ENCODE peak calls at places on chromosomes 11 and 22, in ten cellular contexts. One of them, this sample, is unnamed.

GRCh38 chr11:69111578-69112247 is 44.0 kb upstream of the SMIM38 start:
- DNase-seq in ovary: no peak
- DNase-seq in uterus: no peak
- DNase-seq in stomach: no peak
- DNase-seq in PC-3: no peak
- DNase-seq in prostate gland: no peak
- DNase-seq in cardiac fibroblast: no peak
- DNase-seq in spleen: no peak
- DNase-seq in HepG2: no peak
- DNase-seq in WERI-Rb-1: no peak
- DNase-seq in this sample: no peak

GRCh38 chr22:29074276-29074625 is 1.4 kb downstream of the KREMEN1 start:
- DNase-seq in ovary: no peak
- DNase-seq in uterus: no peak
- DNase-seq in stomach: no peak
- DNase-seq in PC-3: no peak
- DNase-seq in prostate gland: no peak
- DNase-seq in cardiac fibroblast: no peak
- DNase-seq in spleen: no peak
- DNase-seq in HepG2: no peak
- DNase-seq in WERI-Rb-1: no peak
- DNase-seq in this sample: no peak

GRCh38 chr11:96943970-96944369 is 554.2 kb downstream of the JRKL start:
- DNase-seq in ovary: no peak
- DNase-seq in uterus: no peak
- DNase-seq in stomach: no peak
- DNase-seq in PC-3: peak; percentile 25
- DNase-seq in prostate gland: no peak
- DNase-seq in cardiac fibroblast: no peak
- DNase-seq in spleen: no peak
- DNase-seq in HepG2: no peak
- DNase-seq in WERI-Rb-1: no peak
- DNase-seq in this sample: no peak

GRCh38 chr11:117045196-117045595 is 53.0 kb downstream of the SIK3 start:
- DNase-seq in ovary: no peak
- DNase-seq in uterus: no peak
- DNase-seq in stomach: no peak
- DNase-seq in PC-3: peak; percentile 49
- DNase-seq in prostate gland: no peak
- DNase-seq in cardiac fibroblast: peak; percentile 46
- DNase-seq in spleen: no peak
- DNase-seq in HepG2: no peak
- DNase-seq in WERI-Rb-1: peak; percentile 53
- DNase-seq in this sample: no peak

GRCh38 chr11:44983786-44984185 is 33.1 kb upstream of the TP53I11 start:
- DNase-seq in ovary: no peak
- DNase-seq in uterus: no peak
- DNase-seq in stomach: peak; percentile 18
- DNase-seq in PC-3: no peak
- DNase-seq in prostate gland: no peak
- DNase-seq in cardiac fibroblast: no peak
- DNase-seq in spleen: peak; percentile 65
- DNase-seq in HepG2: no peak
- DNase-seq in WERI-Rb-1: no peak
- DNase-seq in this sample: no peak

GRCh38 chr11:126437731-126438130 is 82.2 kb downstream of the ST3GAL4 start:
- DNase-seq in ovary: no peak
- DNase-seq in uterus: no peak
- DNase-seq in stomach: no peak
- DNase-seq in PC-3: no peak
- DNase-seq in prostate gland: no peak
- DNase-seq in cardiac fibroblast: no peak
- DNase-seq in spleen: no peak
- DNase-seq in HepG2: no peak
- DNase-seq in WERI-Rb-1: no peak
- DNase-seq in this sample: no peak

GRCh38 chr22:41048791-41049717 is 43.3 kb upstream of the EP300 start:
- DNase-seq in ovary: peak; percentile 73
- DNase-seq in uterus: peak; percentile 75
- DNase-seq in stomach: peak; percentile 34
- DNase-seq in PC-3: no peak
- DNase-seq in prostate gland: peak; percentile 36
- DNase-seq in cardiac fibroblast: peak; percentile 87
- DNase-seq in spleen: peak; percentile 76
- DNase-seq in HepG2: peak; percentile 61
- DNase-seq in WERI-Rb-1: peak; percentile 95
- DNase-seq in this sample: peak; percentile 28

GRCh38 chr11:78532991-78533861 is 41.4 kb downstream of the NARS2 start:
- DNase-seq in ovary: no peak
- DNase-seq in uterus: no peak
- DNase-seq in stomach: no peak
- DNase-seq in PC-3: no peak
- DNase-seq in prostate gland: no peak
- DNase-seq in cardiac fibroblast: no peak
- DNase-seq in spleen: no peak
- DNase-seq in HepG2: no peak
- DNase-seq in WERI-Rb-1: no peak
- DNase-seq in this sample: no peak

GRCh38 chr11:11988862-11989261 is 19.6 kb downstream of the DKK3 start:
- DNase-seq in ovary: no peak
- DNase-seq in uterus: no peak
- DNase-seq in stomach: no peak
- DNase-seq in PC-3: no peak
- DNase-seq in prostate gland: no peak
- DNase-seq in cardiac fibroblast: no peak
- DNase-seq in spleen: no peak
- DNase-seq in HepG2: peak; percentile 11
- DNase-seq in WERI-Rb-1: no peak
- DNase-seq in this sample: no peak

GRCh38 chr11:117218133-117218915 is 13.5 kb downstream of the PCSK7 start:
- DNase-seq in ovary: peak; percentile 65
- DNase-seq in uterus: peak; percentile 85
- DNase-seq in stomach: no peak
- DNase-seq in PC-3: no peak
- DNase-seq in prostate gland: no peak
- DNase-seq in cardiac fibroblast: peak; percentile 91
- DNase-seq in spleen: peak; percentile 56
- DNase-seq in HepG2: no peak
- DNase-seq in WERI-Rb-1: no peak
- DNase-seq in this sample: no peak

GRCh38 chr22:48089601-48090331 is 1327.3 kb downstream of the TBC1D22A start:
- DNase-seq in ovary: peak; percentile 68
- DNase-seq in uterus: peak; percentile 86
- DNase-seq in stomach: no peak
- DNase-seq in PC-3: peak; percentile 18
- DNase-seq in prostate gland: peak; percentile 68
- DNase-seq in cardiac fibroblast: peak; percentile 5
- DNase-seq in spleen: peak; percentile 79
- DNase-seq in HepG2: no peak
- DNase-seq in WERI-Rb-1: no peak
- DNase-seq in this sample: peak; percentile 7

GRCh38 chr11:28963189-28963588 is 855.0 kb downstream of the METTL15 start:
- DNase-seq in ovary: no peak
- DNase-seq in uterus: no peak
- DNase-seq in stomach: no peak
- DNase-seq in PC-3: peak; percentile 37
- DNase-seq in prostate gland: no peak
- DNase-seq in cardiac fibroblast: peak; percentile 51
- DNase-seq in spleen: no peak
- DNase-seq in HepG2: no peak
- DNase-seq in WERI-Rb-1: no peak
- DNase-seq in this sample: no peak

GRCh38 chr11:100709233-100709999 is 22.3 kb downstream of the ARHGAP42 start:
- DNase-seq in ovary: no peak
- DNase-seq in uterus: no peak
- DNase-seq in stomach: no peak
- DNase-seq in PC-3: peak; percentile 65
- DNase-seq in prostate gland: no peak
- DNase-seq in cardiac fibroblast: no peak
- DNase-seq in spleen: no peak
- DNase-seq in HepG2: no peak
- DNase-seq in WERI-Rb-1: no peak
- DNase-seq in this sample: no peak

GRCh38 chr11:112417339-112417738 is 156.7 kb upstream of the PLET1 start:
- DNase-seq in ovary: no peak
- DNase-seq in uterus: no peak
- DNase-seq in stomach: no peak
- DNase-seq in PC-3: no peak
- DNase-seq in prostate gland: no peak
- DNase-seq in cardiac fibroblast: no peak
- DNase-seq in spleen: no peak
- DNase-seq in HepG2: no peak
- DNase-seq in WERI-Rb-1: no peak
- DNase-seq in this sample: no peak

GRCh38 chr22:30078320-30079311 is 1.6 kb upstream of the HORMAD2 start:
- DNase-seq in ovary: no peak
- DNase-seq in uterus: no peak
- DNase-seq in stomach: no peak
- DNase-seq in PC-3: no peak
- DNase-seq in prostate gland: no peak
- DNase-seq in cardiac fibroblast: no peak
- DNase-seq in spleen: no peak
- DNase-seq in HepG2: no peak
- DNase-seq in WERI-Rb-1: no peak
- DNase-seq in this sample: peak; percentile 89

GRCh38 chr11:95571861-95572260 is 217.7 kb downstream of the FAM76B start:
- DNase-seq in ovary: no peak
- DNase-seq in uterus: no peak
- DNase-seq in stomach: no peak
- DNase-seq in PC-3: no peak
- DNase-seq in prostate gland: no peak
- DNase-seq in cardiac fibroblast: no peak
- DNase-seq in spleen: no peak
- DNase-seq in HepG2: no peak
- DNase-seq in WERI-Rb-1: no peak
- DNase-seq in this sample: no peak

GRCh38 chr11:69831985-69832384 is 12.8 kb upstream of the FGF3 start:
- DNase-seq in ovary: no peak
- DNase-seq in uterus: no peak
- DNase-seq in stomach: no peak
- DNase-seq in PC-3: no peak
- DNase-seq in prostate gland: no peak
- DNase-seq in cardiac fibroblast: no peak
- DNase-seq in spleen: peak; percentile 14
- DNase-seq in HepG2: no peak
- DNase-seq in WERI-Rb-1: no peak
- DNase-seq in this sample: no peak

GRCh38 chr22:29032014-29032475 is 29.6 kb downstream of the C22orf31 start:
- DNase-seq in ovary: no peak
- DNase-seq in uterus: no peak
- DNase-seq in stomach: no peak
- DNase-seq in PC-3: no peak
- DNase-seq in prostate gland: no peak
- DNase-seq in cardiac fibroblast: peak; percentile 7
- DNase-seq in spleen: no peak
- DNase-seq in HepG2: peak; percentile 78
- DNase-seq in WERI-Rb-1: no peak
- DNase-seq in this sample: no peak

GRCh38 chr11:126718319-126718718 is 282.3 kb downstream of the KIRREL3 start:
- DNase-seq in ovary: no peak
- DNase-seq in uterus: no peak
- DNase-seq in stomach: no peak
- DNase-seq in PC-3: no peak
- DNase-seq in prostate gland: no peak
- DNase-seq in cardiac fibroblast: no peak
- DNase-seq in spleen: no peak
- DNase-seq in HepG2: no peak
- DNase-seq in WERI-Rb-1: no peak
- DNase-seq in this sample: no peak

GRCh38 chr22:19111140-19111539 is 11.1 kb downstream of the DGCR2 start:
- DNase-seq in ovary: no peak
- DNase-seq in uterus: no peak
- DNase-seq in stomach: no peak
- DNase-seq in PC-3: no peak
- DNase-seq in prostate gland: no peak
- DNase-seq in cardiac fibroblast: no peak
- DNase-seq in spleen: no peak
- DNase-seq in HepG2: no peak
- DNase-seq in WERI-Rb-1: no peak
- DNase-seq in this sample: no peak
- TF ChIP-seq CTCF in ovary: no peak
- TF ChIP-seq CTCF in uterus: no peak
- TF ChIP-seq CTCF in stomach: no peak
- TF ChIP-seq CTCF in PC-3: peak; percentile 13
- TF ChIP-seq CTCF in prostate gland: no peak
- TF ChIP-seq CTCF in cardiac fibroblast: no peak
- TF ChIP-seq CTCF in spleen: no peak
- TF ChIP-seq CTCF in HepG2: no peak
- TF ChIP-seq CTCF in WERI-Rb-1: no peak
- TF ChIP-seq CTCF in this sample: no peak

GRCh38 chr11:80146231-80146630 is 705.4 kb upstream of the TENM4 start:
- DNase-seq in ovary: no peak
- DNase-seq in uterus: no peak
- DNase-seq in stomach: no peak
- DNase-seq in PC-3: peak; percentile 66
- DNase-seq in prostate gland: no peak
- DNase-seq in cardiac fibroblast: no peak
- DNase-seq in spleen: no peak
- DNase-seq in HepG2: no peak
- DNase-seq in WERI-Rb-1: no peak
- DNase-seq in this sample: no peak
- TF ChIP-seq CTCF in ovary: no peak
- TF ChIP-seq CTCF in uterus: no peak
- TF ChIP-seq CTCF in stomach: no peak
- TF ChIP-seq CTCF in PC-3: no peak
- TF ChIP-seq CTCF in prostate gland: no peak
- TF ChIP-seq CTCF in cardiac fibroblast: no peak
- TF ChIP-seq CTCF in spleen: no peak
- TF ChIP-seq CTCF in HepG2: no peak
- TF ChIP-seq CTCF in WERI-Rb-1: no peak
- TF ChIP-seq CTCF in this sample: no peak

DNA sequence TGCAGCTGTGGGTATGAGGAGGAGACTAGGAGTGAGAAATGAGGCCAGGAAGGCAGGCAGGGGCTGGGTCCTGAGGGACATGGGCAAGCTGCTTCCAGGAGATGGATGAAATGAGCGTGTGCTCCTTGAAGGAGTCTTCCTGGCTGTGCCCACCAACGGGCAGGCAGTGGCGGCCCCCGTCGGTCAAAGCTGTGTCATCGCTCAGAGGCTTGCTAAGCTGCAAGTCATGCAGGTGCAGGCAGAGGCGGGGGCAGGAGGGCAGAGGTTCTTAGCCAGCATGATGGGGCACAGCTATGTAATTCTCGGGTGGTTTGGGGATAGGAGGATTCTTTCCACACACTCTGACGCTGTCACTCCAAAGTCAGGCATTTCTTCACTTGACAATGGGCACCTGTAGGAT is 12.5 kb upstream of the PEX26 start:
- DNase-seq in ovary: no peak
- DNase-seq in uterus: no peak
- DNase-seq in stomach: no peak
- DNase-seq in PC-3: peak; percentile 44
- DNase-seq in prostate gland: no peak
- DNase-seq in cardiac fibroblast: no peak
- DNase-seq in spleen: peak; percentile 77
- DNase-seq in HepG2: no peak
- DNase-seq in WERI-Rb-1: peak; percentile 35
- DNase-seq in this sample: no peak
- TF ChIP-seq CTCF in ovary: no peak
- TF ChIP-seq CTCF in uterus: no peak
- TF ChIP-seq CTCF in stomach: no peak
- TF ChIP-seq CTCF in PC-3: no peak
- TF ChIP-seq CTCF in prostate gland: no peak
- TF ChIP-seq CTCF in cardiac fibroblast: no peak
- TF ChIP-seq CTCF in spleen: no peak
- TF ChIP-seq CTCF in HepG2: peak; percentile 50
- TF ChIP-seq CTCF in WERI-Rb-1: peak; percentile 40
- TF ChIP-seq CTCF in this sample: no peak

GRCh38 chr11:129278586-129279319 is 86.6 kb upstream of the ARHGAP32 start:
- DNase-seq in ovary: peak; percentile 54
- DNase-seq in uterus: no peak
- DNase-seq in stomach: no peak
- DNase-seq in PC-3: peak; percentile 43
- DNase-seq in prostate gland: no peak
- DNase-seq in cardiac fibroblast: peak; percentile 27
- DNase-seq in spleen: peak; percentile 80
- DNase-seq in HepG2: no peak
- DNase-seq in WERI-Rb-1: peak; percentile 13
- DNase-seq in this sample: peak; percentile 16
- TF ChIP-seq CTCF in ovary: no peak
- TF ChIP-seq CTCF in uterus: no peak
- TF ChIP-seq CTCF in stomach: no peak
- TF ChIP-seq CTCF in PC-3: no peak
- TF ChIP-seq CTCF in prostate gland: no peak
- TF ChIP-seq CTCF in cardiac fibroblast: no peak
- TF ChIP-seq CTCF in spleen: no peak
- TF ChIP-seq CTCF in HepG2: no peak
- TF ChIP-seq CTCF in WERI-Rb-1: peak; percentile 14
- TF ChIP-seq CTCF in this sample: no peak

This sample was measured in thyroid gland.